ENCODE peak calls at places on chromosomes 2 and 18, in six cellular contexts. Y, O, N, H, B and Z are unnamed samples.

GRCh38 chr2:204452464-204453023 is 92.7 kb upstream of the PARD3B start:
- DNase-seq in Y (peak; percentile 79), N (peak; percentile 77), H (peak; percentile 100), O (no peak), B (peak; percentile 98), Z (peak; percentile 91)

GRCh38 chr2:239461551-239462515 is 61.0 kb upstream of the HDAC4 start:
- DNase-seq in B (no peak), Y (no peak), N (no peak), O (no peak), H (no peak), Z (no peak)

GRCh38 chr2:20443276-20443920 is 3.5 kb upstream of the RHOB start:
- DNase-seq in Y (peak; percentile 72), O (no peak), B (peak; percentile 57), H (peak; percentile 60), N (peak; percentile 44), Z (peak; percentile 72)

GRCh38 chr2:239548491-239548890 is 147.7 kb upstream of the HDAC4 start:
- DNase-seq in O (no peak), Y (no peak), N (no peak), H (no peak), B (no peak), Z (no peak)

GRCh38 chr2:240410808-240411207 is 24.7 kb upstream of the GPC1 start:
- DNase-seq in N (no peak), H (no peak), B (no peak), Y (no peak), O (no peak), Z (no peak)

GRCh38 chr2:99881901-99882591 is 260.3 kb downstream of the AFF3 start:
- DNase-seq in Y (no peak), N (no peak), H (peak; percentile 91), O (no peak), B (peak; percentile 95), Z (peak; percentile 66)

GRCh38 chr18:40417501-40417900 is 1537.5 kb upstream of the PIK3C3 start:
- DNase-seq in Y (no peak), B (no peak), O (no peak), H (no peak), N (no peak), Z (no peak)

GRCh38 chr2:240965296-240965904 is 33.0 kb upstream of the SNED1 start:
- DNase-seq in B (no peak), H (no peak), N (no peak), O (no peak), Y (no peak), Z (no peak)

GRCh38 chr2:45301307-45302010 is 292.2 kb upstream of the SIX2 start:
- DNase-seq in B (no peak), O (no peak), Y (no peak), H (no peak), N (no peak), Z (no peak)

GRCh38 chr2:117997872-117998454 is 15.9 kb downstream of the CCDC93 start:
- DNase-seq in O (no peak), N (no peak), H (no peak), B (no peak), Y (no peak), Z (no peak)

GRCh38 chr18:13447621-13448020 is 229.1 kb downstream of the LDLRAD4 start:
- DNase-seq in O (no peak), H (peak; percentile 48), B (peak; percentile 48), Y (peak; percentile 95), N (no peak), Z (peak; percentile 84)

GRCh38 chr2:231321021-231321420 is 74.5 kb upstream of the B3GNT7 start:
- DNase-seq in N (no peak), B (no peak), Y (peak; percentile 34), H (no peak), O (no peak), Z (no peak)

GRCh38 chr2:223560704-223561435 is 41.3 kb downstream of the SCG2 start:
- DNase-seq in N (no peak), O (no peak), Y (no peak), B (peak; percentile 49), H (peak; percentile 70), Z (peak; percentile 52)

GRCh38 chr18:49949991-49950395 is 136.7 kb upstream of the ACAA2 start:
- DNase-seq in N (no peak), Y (no peak), H (no peak), O (no peak), B (no peak), Z (no peak)

GRCh38 chr2:203673933-203674332 is 32.5 kb upstream of the CD28 start:
- DNase-seq in H (peak; percentile 53), Y (no peak), N (no peak), O (no peak), B (no peak), Z (no peak)

GRCh38 chr2:120397362-120397811 is 51.5 kb downstream of the INHBB start:
- DNase-seq in Y (no peak), H (peak; percentile 26), N (no peak), O (no peak), B (no peak), Z (no peak)

GRCh38 chr2:20496477-20496876 is 49.6 kb downstream of the RHOB start:
- DNase-seq in H (no peak), B (no peak), O (no peak), Y (peak; percentile 80), N (no peak), Z (no peak)

GRCh38 chr18:50161806-50162205 is 33.1 kb downstream of the MYO5B start:
- DNase-seq in Y (peak; percentile 88), O (no peak), N (no peak), H (no peak), B (no peak), Z (peak; percentile 22)

GRCh38 chr2:239224249-239224605 is 176.6 kb downstream of the HDAC4 start:
- DNase-seq in O (no peak), N (no peak), H (no peak), B (no peak), Y (no peak), Z (no peak)

GRCh38 chr18:2112435-2113045 is 458.8 kb downstream of the METTL4 start:
- DNase-seq in N (no peak), H (no peak), B (no peak), O (no peak), Y (peak; percentile 62), Z (no peak)

GRCh38 chr2:674319-674985 is 2.8 kb downstream of the TMEM18 start:
- DNase-seq in O (no peak), H (no peak), B (no peak), N (no peak), Y (peak; percentile 30), Z (no peak)

GRCh38 chr2:191701696-191702095 is 23.8 kb downstream of the NABP1 start:
- DNase-seq in Y (no peak), H (no peak), N (no peak), O (no peak), B (no peak), Z (no peak)

GRCh38 chr18:23924813-23925212 is 89.7 kb upstream of the TTC39C start:
- DNase-seq in H (peak; percentile 47), O (no peak), B (peak; percentile 50), Y (no peak), N (no peak), Z (no peak)

GRCh38 chr2:214808961-214809750 is at the start of gene BARD1:
- DNase-seq in B (peak; percentile 43), N (peak; percentile 37), O (no peak), Y (peak; percentile 58), H (peak; percentile 74), Z (peak; percentile 69)

GRCh38 chr2:166892397-166892796 is 4.1 kb downstream of the XIRP2 start:
- DNase-seq in Y (no peak), O (no peak), N (no peak), B (no peak), H (no peak), Z (no peak)

GRCh38 chr2:124607679-124608078 is 582.6 kb downstream of the CNTNAP5 start:
- DNase-seq in B (no peak), Y (no peak), H (no peak), N (no peak), O (no peak), Z (peak; percentile 77)

GRCh38 chr2:26251893-26252292 is 7.2 kb downstream of the HADHB start:
- DNase-seq in B (peak; percentile 31), O (no peak), Y (no peak), H (no peak), N (no peak), Z (no peak)

GRCh38 chr2:98269274-98269673 is 77.0 kb upstream of the CNGA3 start:
- DNase-seq in H (peak; percentile 71), N (peak; percentile 36), Y (peak; percentile 82), O (no peak), B (peak; percentile 63), Z (peak; percentile 86)

GRCh38 chr2:20184067-20184938 is 40.6 kb downstream of the SDC1 start:
- DNase-seq in B (peak; percentile 77), O (no peak), Y (peak; percentile 75), N (no peak), H (peak; percentile 53), Z (peak; percentile 61)

GRCh38 chr2:232869138-232870001 is 694 bp upstream of the SNORC start:
- DNase-seq in N (no peak), H (no peak), O (no peak), B (no peak), Y (no peak), Z (peak; percentile 65)

GRCh38 chr2:56197816-56198215 is 14.0 kb downstream of the CCDC85A start:
- DNase-seq in H (no peak), O (no peak), Y (no peak), B (no peak), N (no peak), Z (no peak)
- H3K18ac ChIP-seq in H (no peak overlapping the region), O (no peak overlapping the region), Y (no peak overlapping the region), B (no peak overlapping the region), N (no peak overlapping the region), Z (no peak overlapping the region)

GRCh38 chr18:59694824-59695223 is 2.4 kb downstream of the CCBE1 start:
- DNase-seq in N (no peak), B (no peak), O (no peak), H (no peak), Y (no peak), Z (no peak)
- H3K4me3 ChIP-seq in N (no peak overlapping the region), B (no peak overlapping the region), O (no peak overlapping the region), H (peak overlapping the region; percentile 95), Y (no peak overlapping the region), Z (no peak overlapping the region)

DNA sequence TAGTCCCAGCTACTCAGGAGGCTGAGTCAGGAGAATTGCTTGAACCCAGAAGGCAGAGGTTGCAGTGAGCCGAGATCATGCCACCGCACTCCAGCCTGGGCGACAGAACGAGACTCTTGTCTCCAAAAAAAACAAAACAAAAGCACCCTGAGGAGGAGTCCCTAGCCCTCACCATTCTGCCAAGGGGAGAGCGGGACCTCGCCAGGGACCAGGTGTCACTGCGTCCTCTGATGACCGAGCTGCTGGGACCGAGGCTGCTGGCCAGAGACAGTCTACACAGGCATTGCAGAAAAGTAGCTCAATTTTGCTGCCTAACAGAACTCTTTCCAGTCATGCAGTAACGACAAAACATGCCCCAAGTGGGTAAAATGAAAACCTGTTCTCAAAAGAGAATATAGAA is 18.4 kb downstream of the NCK2 start:
- DNase-seq in Y (no peak), H (no peak), O (no peak), B (no peak), N (no peak), Z (no peak)
- H3K18ac ChIP-seq in Y (no peak overlapping the region), H (no peak overlapping the region), O (no peak overlapping the region), B (no peak overlapping the region), N (no peak overlapping the region), Z (no peak overlapping the region)

GRCh38 chr18:5937795-5938194 is 42.5 kb upstream of the TMEM200C start:
- DNase-seq in Y (no peak), H (no peak), B (no peak), O (no peak), N (no peak), Z (no peak)

GRCh38 chr18:5939801-5940667 is 44.7 kb upstream of the TMEM200C start:
- DNase-seq in N (no peak), O (no peak), H (no peak), B (no peak), Y (no peak), Z (no peak)

GRCh38 chr18:5941869-5942268 is 46.5 kb upstream of the TMEM200C start:
- DNase-seq in N (peak; percentile 11), H (no peak), Y (no peak), B (no peak), O (no peak), Z (peak; percentile 32)

GRCh38 chr18:5937086-5937485 is 41.8 kb upstream of the TMEM200C start:
- DNase-seq in N (no peak), Y (no peak), O (no peak), B (no peak), H (no peak), Z (no peak)
- H3K4me3 ChIP-seq in N (no peak overlapping the region), Y (no peak overlapping the region), O (no peak overlapping the region), B (no peak overlapping the region), H (no peak overlapping the region), Z (no peak overlapping the region)